ENCODE peak calls at places on chromosomes 4 and X, in nine cellular contexts. N is germinal center; L is stimulated activated CD4-positive, alpha-beta T cell treated with anti-CD3 and anti-CD28 coated beads, TNF-alpha, amount 100 ng/mL, for 4 hours; H is NB4; X is nucleus accumbens; P is H54; B is stimulated activated naive CD4-positive, alpha-beta T cell; J is RWPE2; K is RKO. C is an unnamed sample.

GRCh38 chr4:6892909-6893202 is 16.8 kb upstream of the TBC1D14 start:
- DNase-seq in N (no peak), L (no peak), H (no peak), X (no peak), P (no peak), B (no peak), J (no peak), K (no peak), C (no peak)

GRCh38 chrX:103918584-103919335 is 43.7 kb upstream of the TMSB15B start:
- DNase-seq in N (peak), L (peak), H (peak), X (peak), P (peak), B (peak), J (no peak), K (no peak), C (peak)

GRCh38 chr4:1467581-1468458 is 61.6 kb upstream of the NKX1-1 start:
- DNase-seq in N (no peak), L (no peak), H (no peak), X (no peak), P (no peak), B (no peak), J (no peak), K (no peak), C (no peak)

GRCh38 chr4:6576512-6576911 is 1.5 kb downstream of the MAN2B2 start:
- DNase-seq in N (no peak), L (no peak), H (no peak), X (no peak), P (no peak), B (no peak), J (no peak), K (no peak), C (peak)

GRCh38 chr4:122874194-122874593 is 47.6 kb downstream of the FGF2 start:
- DNase-seq in N (no peak), L (no peak), H (peak), X (no peak), P (peak), B (no peak), J (no peak), K (peak), C (no peak)

GRCh38 chr4:8820178-8821102 is 51.2 kb downstream of the HMX1 start:
- DNase-seq in N (no peak), L (no peak), H (no peak), X (no peak), P (no peak), B (no peak), J (peak), K (no peak), C (no peak)

GRCh38 chr4:95106408-95106928 is 348.7 kb downstream of the BMPR1B start:
- DNase-seq in N (no peak), L (no peak), H (no peak), X (no peak), P (no peak), B (no peak), J (no peak), K (no peak), C (no peak)

GRCh38 chr4:86549163-86549788 is 44.8 kb upstream of the PTPN13 start:
- DNase-seq in N (no peak), L (no peak), H (no peak), X (no peak), P (no peak), B (no peak), J (no peak), K (peak), C (no peak)

GRCh38 chr4:95095352-95095974 is 337.7 kb downstream of the BMPR1B start:
- DNase-seq in N (no peak), L (no peak), H (peak), X (no peak), P (no peak), B (no peak), J (no peak), K (peak), C (peak)

GRCh38 chr4:121769341-121769740 is 4.4 kb upstream of the SMIM43 start:
- DNase-seq in N (no peak), L (no peak), H (no peak), X (no peak), P (no peak), B (no peak), J (no peak), K (no peak), C (no peak)

GRCh38 chrX:95382799-95383198 is 1301.8 kb upstream of the DIAPH2 start:
- DNase-seq in N (no peak), L (no peak), H (no peak), X (no peak), P (no peak), B (no peak), J (no peak), K (no peak), C (no peak)

GRCh38 chr4:74543983-74544382 is 99.0 kb downstream of the AREG start:
- DNase-seq in N (no peak), L (no peak), H (no peak), X (no peak), P (no peak), B (no peak), J (peak), K (no peak), C (no peak)

GRCh38 chrX:143788265-143788664 is 67.7 kb upstream of the SPANXN2 start:
- DNase-seq in N (no peak), L (no peak), H (peak), X (no peak), P (no peak), B (no peak), J (no peak), K (peak), C (no peak)

GRCh38 chr4:47483722-47484121 is 1.4 kb upstream of the ATP10D start:
- DNase-seq in N (peak), L (no peak), H (no peak), X (no peak), P (no peak), B (no peak), J (no peak), K (no peak), C (no peak)

GRCh38 chrX:103817502-103817901 is 14.6 kb downstream of the RAB9B start:
- DNase-seq in N (peak), L (peak), H (peak), X (no peak), P (no peak), B (no peak), J (no peak), K (peak), C (peak)

GRCh38 chrX:37759878-37760418 is 19.9 kb upstream of the CYBB start:
- DNase-seq in N (no peak), L (no peak), H (no peak), X (no peak), P (no peak), B (no peak), J (no peak), K (no peak), C (no peak)

GRCh38 chr4:86174496-86174895 is 185.4 kb downstream of the MAPK10 start:
- DNase-seq in N (no peak), L (no peak), H (no peak), X (no peak), P (no peak), B (no peak), J (no peak), K (no peak), C (no peak)

GRCh38 chrX:130426531-130426930 is 24.7 kb downstream of the RBMX2 start:
- DNase-seq in N (no peak), L (no peak), H (no peak), X (no peak), P (no peak), B (no peak), J (no peak), K (no peak), C (no peak)

GRCh38 chr4:122010610-122011009 is 58.8 kb upstream of the TRPC3 start:
- DNase-seq in N (no peak), L (no peak), H (no peak), X (no peak), P (no peak), B (no peak), J (no peak), K (no peak), C (no peak)

GRCh38 chr4:187251896-187252295 is 528.2 kb upstream of the FAT1 start:
- DNase-seq in N (no peak), L (no peak), H (peak), X (no peak), P (no peak), B (no peak), J (no peak), K (no peak), C (no peak)

GRCh38 chr4:122827258-122827887 is 742 bp downstream of the FGF2 start:
- DNase-seq in N (peak), L (no peak), H (peak), X (no peak), P (no peak), B (no peak), J (no peak), K (no peak), C (no peak)

GRCh38 chr4:87525636-87526035 is 3.5 kb downstream of the SPARCL1 start:
- DNase-seq in N (no peak), L (no peak), H (no peak), X (no peak), P (no peak), B (no peak), J (no peak), K (no peak), C (no peak)

GRCh38 chr4:141660880-141661279 is 24.5 kb downstream of the IL15 start:
- DNase-seq in N (no peak), L (no peak), H (no peak), X (no peak), P (no peak), B (no peak), J (no peak), K (no peak), C (no peak)

GRCh38 chr4:113384600-113384999 is 335.1 kb downstream of the ANK2 start:
- DNase-seq in N (no peak), L (no peak), H (no peak), X (no peak), P (no peak), B (no peak), J (no peak), K (peak), C (no peak)

GRCh38 chr4:31022702-31023101 is 302.5 kb downstream of the PCDH7 start:
- DNase-seq in N (no peak), L (no peak), H (no peak), X (no peak), P (no peak), B (no peak), J (no peak), K (no peak), C (no peak)

GRCh38 chrX:13688384-13688771 is 550 bp upstream of the RAB9A start:
- DNase-seq in N (no peak), L (no peak), H (peak), X (no peak), P (no peak), B (no peak), J (no peak), K (no peak), C (peak)

GRCh38 chrX:20378291-20378920 is 111.7 kb upstream of the RPS6KA3 start:
- DNase-seq in N (no peak), L (no peak), H (no peak), X (no peak), P (no peak), B (no peak), J (no peak), K (peak), C (no peak)

GRCh38 chr4:4574792-4575191 is 32.9 kb upstream of the STX18 start:
- DNase-seq in N (no peak), L (no peak), H (no peak), X (no peak), P (no peak), B (peak), J (no peak), K (peak), C (no peak)

C was measured in cerebellar cortex.